ENCODE peak calls at places on chromosomes 4 and X, in seven cellular contexts. S is germinal center; J is SHP77; A is T-helper 9 cell; W is psoas muscle; U is A549; K is stimulated activated CD8-positive, alpha-beta memory T cell treated with anti-CD3 and anti-CD28 coated beads, Interleukin-2, amount 100 ng/mL, for 1 hour. V is an unnamed sample.

GRCh38 chrX:36856849-36857248 is 151.3 kb upstream of the FAM47C start:
- DNase-seq in J (no peak), K (no peak), S (no peak), A (no peak), U (peak), W (no peak), V (no peak)

GRCh38 chrX:120795301-120795700 is 80.4 kb downstream of the CT47B1 start:
- DNase-seq in K (no peak), U (no peak), J (no peak), W (no peak), A (no peak), S (no peak), V (no peak)

GRCh38 chrX:112761239-112762207 is 79.1 kb downstream of the AMOT start:
- DNase-seq in K (no peak), U (no peak), S (peak), J (no peak), W (no peak), A (no peak), V (no peak)

GRCh38 chrX:123425904-123426303 is 241.8 kb downstream of the GRIA3 start:
- DNase-seq in A (no peak), S (no peak), J (no peak), K (no peak), W (no peak), U (no peak), V (no peak)

GRCh38 chr4:118327554-118328241 is 25.1 kb downstream of the PRSS12 start:
- DNase-seq in U (no peak), J (no peak), S (no peak), W (no peak), K (no peak), A (no peak), V (no peak)

GRCh38 chr4:3710451-3711182 is 55.6 kb upstream of the ADRA2C start:
- DNase-seq in S (no peak), A (no peak), W (no peak), K (no peak), U (no peak), J (no peak), V (no peak)

GRCh38 chrX:24014388-24015018 is 12.5 kb downstream of the KLHL15 start:
- DNase-seq in W (no peak), U (no peak), K (no peak), J (no peak), S (no peak), A (no peak), V (no peak)

GRCh38 chr4:40581254-40582140 is 48.2 kb downstream of the RBM47 start:
- DNase-seq in A (no peak), U (no peak), K (no peak), S (no peak), W (no peak), J (no peak), V (no peak)

GRCh38 chr4:52658671-52659015 is 458 bp downstream of the USP46 start:
- DNase-seq in J (no peak), K (no peak), U (no peak), W (peak), A (no peak), S (no peak), V (no peak)

GRCh38 chr4:119731146-119731742 is 102.6 kb upstream of the PDE5A start:
- DNase-seq in J (no peak), U (no peak), W (no peak), A (no peak), K (no peak), S (no peak), V (no peak)

GRCh38 chr4:133096972-133097371 is 52.1 kb upstream of the PCDH10 start:
- DNase-seq in S (no peak), A (no peak), K (no peak), W (no peak), U (no peak), J (no peak), V (no peak)

GRCh38 chr4:107862658-107863057 is 37.9 kb downstream of the SGMS2 start:
- DNase-seq in W (no peak), A (no peak), U (peak), K (no peak), S (no peak), J (no peak), V (no peak)

GRCh38 chr4:52837716-52838558 is 24.2 kb upstream of the RASL11B start:
- DNase-seq in S (no peak), J (no peak), K (no peak), U (no peak), W (no peak), A (no peak), V (no peak)

GRCh38 chrX:19776753-19777152 is 110.6 kb downstream of the SH3KBP1 start:
- DNase-seq in J (no peak), K (no peak), W (no peak), U (no peak), S (no peak), A (no peak), V (no peak)

GRCh38 chrX:84046403-84046984 is 141.5 kb downstream of the RPS6KA6 start:
- DNase-seq in A (no peak), K (no peak), J (no peak), U (peak), W (no peak), S (no peak), V (no peak)

GRCh38 chr4:80875642-80876041 is 154.9 kb upstream of the BMP3 start:
- DNase-seq in J (no peak), A (no peak), U (no peak), S (peak), W (no peak), K (no peak), V (no peak)

GRCh38 chr4:176654565-176655216 is 138.0 kb downstream of the VEGFC start:
- DNase-seq in J (no peak), A (no peak), S (no peak), W (no peak), U (no peak), K (no peak), V (no peak)

GRCh38 chr4:187929024-187929423 is 66.5 kb upstream of the ZFP42 start:
- DNase-seq in U (peak), K (no peak), S (no peak), J (peak), A (no peak), W (no peak), V (no peak)

GRCh38 chrX:3461824-3462508 is 115.5 kb upstream of the MXRA5 start:
- DNase-seq in U (no peak), K (no peak), J (no peak), W (no peak), S (no peak), A (no peak), V (no peak)

GRCh38 chr4:76594152-76594551 is 159.1 kb downstream of the SHROOM3 start:
- DNase-seq in A (no peak), U (no peak), K (no peak), S (no peak), J (peak), W (no peak), V (no peak)

GRCh38 chr4:13218316-13218958 is 265.7 kb downstream of the RAB28 start:
- DNase-seq in S (no peak), W (no peak), U (no peak), J (no peak), A (no peak), K (no peak), V (no peak)

GRCh38 chr4:151004222-151004621 is 10.9 kb downstream of the LRBA start:
- DNase-seq in J (no peak), A (no peak), W (no peak), U (no peak), K (no peak), S (no peak), V (no peak)

GRCh38 chr4:80199947-80200346 is 2.6 kb downstream of the PRDM8 start:
- DNase-seq in K (no peak), W (no peak), A (no peak), U (no peak), S (no peak), J (no peak), V (no peak)

GRCh38 chr4:105146286-105147219 is at the start of gene TET2:
- DNase-seq in W (peak), J (peak), K (peak), U (peak), A (peak), S (peak), V (peak)

GRCh38 chrX:136477026-136477425 is 10.7 kb upstream of the BRS3 start:
- DNase-seq in A (no peak), J (no peak), W (no peak), U (no peak), K (no peak), S (no peak), V (no peak)

GRCh38 chrX:108221481-108221880 is 129.9 kb downstream of the ATG4A start:
- DNase-seq in A (no peak), U (no peak), W (no peak), S (no peak), K (no peak), J (no peak), V (no peak)

GRCh38 chr4:165308606-165309005 is 18.9 kb upstream of the MSMO1 start:
- DNase-seq in K (no peak), J (no peak), U (no peak), S (no peak), A (no peak), W (no peak), V (no peak)

GRCh38 chr4:113086172-113086695 is 36.8 kb downstream of the ANK2 start:
- DNase-seq in S (no peak), W (no peak), A (no peak), K (no peak), U (no peak), J (no peak), V (no peak)

GRCh38 chr4:185033950-185034349 is 15.7 kb downstream of the HELT start:
- DNase-seq in U (no peak), A (no peak), J (no peak), W (no peak), S (no peak), K (no peak), V (no peak)

GRCh38 chrX:28988246-28988645 is 401.0 kb downstream of the IL1RAPL1 start:
- DNase-seq in S (no peak), W (no peak), U (no peak), K (no peak), J (no peak), A (no peak), V (no peak)

GRCh38 chr4:11338990-11339782 is 89.5 kb downstream of the HS3ST1 start:
- DNase-seq in J (peak), K (no peak), U (no peak), A (no peak), W (no peak), S (no peak), V (no peak)

GRCh38 chr4:47686294-47686872 is 151.5 kb downstream of the CORIN start:
- DNase-seq in U (peak), W (peak), J (no peak), K (peak), S (peak), A (peak), V (peak)

GRCh38 chr4:8278421-8279287 is 9.1 kb downstream of the HTRA3 start:
- DNase-seq in U (no peak), K (no peak), J (no peak), A (no peak), S (no peak), W (peak), V (no peak)

GRCh38 chrX:15245896-15246295 is 24.0 kb downstream of the ASB9 start:
- DNase-seq in U (no peak), A (no peak), K (no peak), W (no peak), J (no peak), S (no peak), V (no peak)

GRCh38 chr4:111641813-111642579 is 503.3 kb upstream of the FAM241A start:
- DNase-seq in S (peak), J (peak), W (peak), U (peak), K (no peak), A (no peak), V (no peak)

GRCh38 chrX:47217121-47217851 is 1.2 kb upstream of the CDK16 start:
- DNase-seq in J (no peak), A (no peak), W (peak), K (no peak), U (no peak), S (no peak), V (no peak)

GRCh38 chr4:48602763-48603162 is 112.7 kb downstream of the ZAR1 start:
- DNase-seq in K (no peak), S (no peak), W (no peak), J (no peak), U (no peak), A (no peak), V (no peak)

GRCh38 chrX:51608766-51609165 is 9.9 kb downstream of the CENPVL3 start:
- DNase-seq in J (no peak), A (no peak), K (no peak), U (no peak), S (no peak), W (no peak), V (no peak)